ENCODE peak calls at places on chromosomes 5 and 9, in four cellular contexts. K is GM23338, T is H1, Z is HCT116. C is an unnamed sample.

GRCh38 chr9:129141066-129142041 is 30.1 kb downstream of the PTPA start:
- DNase-seq in T (no peak), K (no peak), Z (no peak), C (no peak)

GRCh38 chr9:86700601-86701000 is 246.7 kb downstream of the GAS1 start:
- DNase-seq in K (no peak), T (no peak), Z (no peak), C (no peak)

GRCh38 chr9:20804476-20805253 is 120.6 kb downstream of the FOCAD start:
- DNase-seq in K (no peak), T (no peak), Z (no peak), C (no peak)

GRCh38 chr5:157858527-157859226 is at the start of gene CLINT1:
- DNase-seq in K (peak; percentile 95), T (peak; percentile 92), Z (peak; percentile 70), C (no peak)

GRCh38 chr5:138568061-138568824 is 7.0 kb downstream of the HSPA9 start:
- DNase-seq in T (no peak), K (no peak), Z (no peak), C (no peak)

GRCh38 chr9:130660683-130661460 is 3.5 kb upstream of the PRDM12 start:
- DNase-seq in K (peak; percentile 87), Z (no peak), T (peak; percentile 75), C (no peak)

GRCh38 chr9:14279671-14280070 is 34.3 kb downstream of the NFIB start:
- DNase-seq in K (no peak), T (no peak), Z (no peak), C (no peak)

GRCh38 chr5:134649163-134649916 is 755 bp downstream of the SEC24A start:
- DNase-seq in T (no peak), K (no peak), Z (no peak), C (no peak)

GRCh38 chr9:117821943-117822342 is 117.7 kb downstream of the TLR4 start:
- DNase-seq in K (no peak), Z (no peak), T (no peak), C (no peak)

GRCh38 chr5:33316773-33317172 is 124.0 kb upstream of the TARS1 start:
- DNase-seq in T (no peak), K (no peak), Z (no peak), C (no peak)

GRCh38 chr5:128539038-128539429 is 989 bp upstream of the FBN2 start:
- DNase-seq in Z (no peak), T (no peak), K (no peak), C (no peak)

DNA sequence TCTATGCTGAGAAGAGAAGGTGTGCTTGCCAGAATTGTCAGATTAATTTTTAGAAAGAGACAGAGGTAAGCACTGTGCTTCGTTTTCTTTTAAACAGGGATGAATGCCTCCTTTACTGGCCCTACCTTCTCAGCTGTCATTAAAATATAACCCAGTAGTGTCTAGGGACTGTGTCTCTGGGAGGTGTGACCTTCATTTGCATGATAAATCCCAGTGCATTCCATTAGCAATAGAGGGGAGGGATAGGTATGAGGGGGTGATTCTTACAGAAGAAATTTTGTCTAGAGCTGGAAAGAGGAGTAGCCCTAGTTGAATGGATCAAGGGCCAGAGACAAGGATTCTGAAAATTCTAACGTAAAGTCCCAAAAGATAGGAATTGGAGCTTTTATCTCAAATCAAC is 351.5 kb downstream of the BNC2 start:
- DNase-seq in Z (no peak), T (no peak), K (peak; percentile 79), C (no peak)
- TF ChIP-seq EZH2 in Z (no peak), T (no peak), K (no peak), C (no peak)

DNA sequence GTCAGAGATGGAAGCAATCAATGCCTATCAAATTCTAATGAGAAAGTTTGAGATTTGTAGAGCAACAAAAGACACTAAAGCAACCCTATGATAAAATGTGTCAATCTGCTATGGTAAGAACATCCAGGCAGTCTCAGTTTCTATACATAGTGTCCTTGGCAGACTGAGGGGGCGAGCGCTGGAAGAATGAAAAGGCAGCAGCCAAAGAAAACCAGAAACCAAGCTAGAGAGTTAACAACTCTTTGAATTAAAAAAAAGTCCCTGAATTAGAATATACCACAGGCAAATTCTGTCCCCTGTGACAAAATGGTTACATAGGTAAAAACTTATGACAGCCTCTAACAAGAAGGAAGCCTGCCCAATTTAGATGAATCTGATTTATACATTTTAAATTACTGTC is 106.7 kb downstream of the OXCT1 start:
- DNase-seq in T (no peak), K (no peak), Z (no peak), C (no peak)
- TF ChIP-seq EZH2 in T (no peak), K (no peak), Z (no peak), C (no peak)

DNA sequence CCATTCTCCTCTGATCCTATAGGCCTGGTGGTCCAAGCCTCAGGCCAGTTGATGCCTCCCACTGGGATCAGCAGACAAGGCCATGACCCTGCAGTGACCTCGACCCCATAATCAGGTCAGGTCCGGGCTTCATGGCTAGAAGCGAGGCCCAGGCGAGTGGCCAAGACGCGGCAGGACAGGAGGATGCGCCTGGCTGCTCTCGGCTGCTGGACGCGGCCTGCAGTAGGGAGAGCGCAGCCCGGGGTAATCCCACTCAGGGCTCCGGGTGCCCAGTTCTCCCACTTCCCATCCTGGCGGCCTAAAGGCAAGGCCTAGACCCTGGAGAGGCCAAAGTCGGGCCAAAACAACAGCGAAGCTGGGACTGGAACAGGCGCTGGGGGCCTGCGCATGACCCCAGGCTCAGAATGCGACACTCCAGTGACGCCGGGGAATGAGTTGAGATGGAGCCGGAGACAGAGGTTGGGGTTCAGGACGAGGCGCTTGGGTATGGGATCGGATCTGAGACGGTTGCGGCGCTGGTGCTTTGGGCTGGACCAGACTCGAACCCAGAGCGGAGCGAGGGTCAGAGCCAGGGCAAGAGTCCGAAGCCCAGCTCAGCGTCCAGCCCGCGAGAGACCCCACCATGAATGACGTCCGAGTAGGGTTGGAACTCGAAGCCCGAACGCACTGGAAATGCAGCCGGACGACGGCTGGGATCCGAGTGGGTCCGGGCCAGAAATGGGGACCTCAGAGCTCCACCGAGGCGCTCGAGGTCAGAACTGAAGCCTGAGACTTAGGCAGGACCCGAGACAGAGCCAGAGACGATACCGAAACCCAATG is 3.2 kb downstream of the LHX6 start:
- DNase-seq in K (no peak), T (peak; percentile 59), Z (no peak), C (no peak)
- TF ChIP-seq EZH2 in K (peak; percentile 99), T (no peak), Z (no peak), C (no peak)

DNA sequence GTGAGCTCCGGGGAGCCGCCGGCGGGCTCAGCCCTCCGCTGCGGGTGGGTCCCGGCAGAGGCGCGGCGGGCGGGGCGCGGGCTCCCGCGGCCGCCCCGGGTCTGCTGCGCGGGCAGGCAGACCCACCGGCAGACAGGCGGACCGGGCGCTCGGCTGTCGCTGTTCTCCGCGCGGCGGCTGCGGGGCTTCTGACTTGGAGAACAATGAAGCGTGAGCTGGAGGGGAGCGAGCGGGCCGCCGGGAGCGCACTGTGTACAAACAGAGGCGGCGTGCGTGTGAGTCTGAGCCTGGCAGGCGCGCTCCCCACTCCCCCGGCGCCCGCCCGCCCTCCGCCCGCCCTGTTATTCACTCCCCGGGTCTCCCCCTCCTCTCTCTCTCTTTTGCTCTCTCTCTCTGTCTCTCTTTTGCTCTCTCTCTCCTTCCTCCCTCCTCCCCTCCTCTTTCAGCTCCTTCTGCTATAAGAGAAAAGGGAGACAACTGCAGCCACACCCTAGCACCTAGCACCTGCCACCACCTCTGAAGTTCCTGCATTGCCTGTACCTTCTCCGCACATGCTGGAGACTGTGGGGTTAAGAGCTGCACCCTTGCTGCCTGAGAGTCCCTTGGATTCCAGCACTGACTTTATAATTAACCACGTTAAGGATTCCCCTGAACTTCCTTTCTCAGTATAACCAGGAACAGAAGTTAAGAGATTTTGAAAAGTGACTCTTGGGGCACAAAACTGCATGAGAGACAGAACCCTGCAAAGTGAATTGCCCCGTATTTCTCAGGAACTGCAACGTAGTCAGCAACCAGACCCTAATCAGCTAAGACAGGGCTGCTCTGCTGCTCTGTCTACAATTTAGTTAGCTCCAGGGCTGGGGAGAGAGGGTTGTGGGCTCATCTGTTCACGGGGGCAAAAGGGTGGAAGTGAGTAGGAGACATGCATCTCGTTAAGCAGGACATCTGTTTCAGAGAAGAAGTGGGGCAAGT is at the start of gene EDIL3:
- DNase-seq in K (peak; percentile 82), Z (no peak), T (peak; percentile 82), C (no peak)
- TF ChIP-seq EZH2 in K (no peak), Z (no peak), T (no peak), C (no peak)

GRCh38 chr5:59040007-59040803 is 457.3 kb downstream of the RAB3C start:
- DNase-seq in Z (no peak), K (peak; percentile 9), T (no peak), C (no peak)
- TF ChIP-seq EZH2 in Z (no peak), K (no peak), T (peak; percentile 30), C (peak; percentile 45)

DNA sequence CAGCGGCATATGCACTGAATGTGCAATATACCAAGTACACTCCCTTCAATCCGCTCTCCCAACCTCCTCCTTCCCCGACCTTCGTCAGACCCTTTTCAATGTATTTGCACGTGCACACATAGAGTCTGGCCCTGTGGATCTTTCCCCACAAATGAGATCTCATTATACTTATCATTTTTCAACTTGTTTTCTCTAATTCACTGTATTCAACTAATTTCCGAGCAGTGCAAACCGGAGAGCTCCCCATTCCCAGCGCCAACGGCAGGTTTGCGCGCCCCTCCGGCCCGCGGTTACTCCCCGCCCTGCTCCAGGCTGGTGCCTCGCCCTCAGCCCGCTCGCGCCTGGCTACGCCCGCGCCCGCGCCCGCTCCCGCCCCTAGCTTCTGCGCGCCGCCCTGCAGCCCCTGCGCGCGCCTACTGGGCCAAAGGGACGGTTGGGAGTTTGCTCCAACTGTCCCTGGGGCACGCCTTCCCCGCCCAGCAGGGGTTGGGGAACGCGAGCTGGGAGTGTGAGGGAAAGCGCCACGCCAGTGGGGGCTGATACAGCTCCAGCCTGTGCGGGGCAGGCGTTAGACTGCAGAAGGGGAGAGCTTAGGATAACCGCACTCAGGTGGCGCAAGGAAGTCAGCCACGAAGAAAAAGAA is 3.3 kb upstream of the CDC20B start:
- DNase-seq in Z (no peak), K (peak; percentile 93), T (peak; percentile 88), C (no peak)
- TF ChIP-seq EZH2 in Z (no peak), K (peak; percentile 69), T (peak; percentile 70), C (no peak)

GRCh38 chr5:159104759-159105317 is 5.1 kb upstream of the EBF1 start:
- DNase-seq in K (peak; percentile 24), Z (no peak), T (peak; percentile 50), C (no peak)

GRCh38 chr5:159104058-159104651 is 4.4 kb upstream of the EBF1 start:
- DNase-seq in T (peak; percentile 65), K (peak; percentile 77), Z (no peak), C (no peak)

GRCh38 chr5:159106569-159107282 is 7.0 kb upstream of the EBF1 start:
- DNase-seq in T (peak; percentile 91), K (peak; percentile 92), Z (peak; percentile 33), C (no peak)

GRCh38 chr5:159106193-159106568 is 6.5 kb upstream of the EBF1 start:
- DNase-seq in Z (no peak), T (no peak), K (no peak), C (no peak)

GRCh38 chr5:159105318-159106053 is 5.8 kb upstream of the EBF1 start:
- DNase-seq in K (peak; percentile 68), Z (no peak), T (peak; percentile 61), C (no peak)
- TF ChIP-seq EZH2 in K (peak; percentile 74), Z (no peak), T (peak; percentile 76), C (peak; percentile 82)

GRCh38 chr5:88142801-88143692 is 125.6 kb downstream of the TMEM161B start:
- DNase-seq in K (peak; percentile 34), Z (no peak), T (peak; percentile 46), C (no peak)

GRCh38 chr5:88143693-88144218 is 124.9 kb downstream of the TMEM161B start:
- DNase-seq in T (no peak), K (peak; percentile 3), Z (no peak), C (no peak)

GRCh38 chr5:88145205-88145602 is 123.4 kb downstream of the TMEM161B start:
- DNase-seq in Z (no peak), K (peak; percentile 18), T (peak; percentile 47), C (no peak)

GRCh38 chr5:88145603-88146467 is 122.8 kb downstream of the TMEM161B start:
- DNase-seq in K (peak; percentile 83), T (peak; percentile 52), Z (no peak), C (no peak)

GRCh38 chr5:88144219-88145040 is 124.2 kb downstream of the TMEM161B start:
- DNase-seq in T (peak; percentile 51), K (peak; percentile 63), Z (no peak), C (no peak)
- TF ChIP-seq EZH2 in T (peak; percentile 71), K (peak; percentile 31), Z (no peak), C (peak; percentile 87)

GRCh38 chr5:1668141-1668721 is 131.4 kb downstream of the MRPL36 start:
- DNase-seq in T (no peak), K (peak; percentile 62), Z (no peak), C (no peak)
- TF ChIP-seq EZH2 in T (no peak), K (no peak), Z (no peak), C (peak; percentile 10)